ENCODE peak calls at places on chromosome 3, in seven cellular contexts. B, E, I, N, J, L and V are unnamed samples. For H3K4me1, the result is how much of the 10 kb centered on the place peaks cover.

GRCh38 chr3:126937533-126938432 is 45.1 kb upstream of the PLXNA1 start:
- DNase-seq in B (no peak), E (peak), I (no peak), N (no peak), J (no peak), L (peak), V (peak)

GRCh38 chr3:29338981-29339833 is 58.3 kb downstream of the RBMS3 start:
- DNase-seq in B (no peak), E (peak), I (no peak), N (no peak), J (no peak), L (peak), V (no peak)

GRCh38 chr3:196569003-196569516 is 600 bp downstream of the FBXO45 start:
- DNase-seq in B (peak), E (peak), I (peak), N (no peak), J (peak), L (peak), V (peak)

GRCh38 chr3:23170306-23170705 is 32.8 kb upstream of the UBE2E2 start:
- DNase-seq in B (no peak), E (no peak), I (no peak), N (no peak), J (no peak), L (peak), V (no peak)

GRCh38 chr3:12907296-12907695 is 65.9 kb upstream of the RPL32 start:
- DNase-seq in B (no peak), E (no peak), I (no peak), N (no peak), J (no peak), L (no peak), V (no peak)

GRCh38 chr3:73029321-73029796 is 32.1 kb upstream of the EBLN2 start:
- DNase-seq in B (no peak), E (peak), I (peak), N (no peak), J (no peak), L (peak), V (peak)

GRCh38 chr3:100603449-100603848 is 6.0 kb upstream of the ADGRG7 start:
- DNase-seq in B (peak), E (peak), I (peak), N (peak), J (peak), L (peak), V (peak)

GRCh38 chr3:155024006-155024638 is 56.0 kb upstream of the MME start:
- DNase-seq in B (no peak), E (peak), I (peak), N (no peak), J (no peak), L (no peak), V (peak)

GRCh38 chr3:138834359-138835176 is at the start of gene PIK3CB:
- DNase-seq in B (peak), E (peak), I (peak), N (peak), J (peak), L (peak), V (peak)

GRCh38 chr3:98887684-98888083 is 13.8 kb downstream of the DCBLD2 start:
- DNase-seq in B (no peak), E (no peak), I (no peak), N (no peak), J (no peak), L (no peak), V (no peak)
- H3K4me1 ChIP-seq in B (under half), E (under half), I (under half), N (half or more), J (under half), L (under half), V (half or more)

DNA sequence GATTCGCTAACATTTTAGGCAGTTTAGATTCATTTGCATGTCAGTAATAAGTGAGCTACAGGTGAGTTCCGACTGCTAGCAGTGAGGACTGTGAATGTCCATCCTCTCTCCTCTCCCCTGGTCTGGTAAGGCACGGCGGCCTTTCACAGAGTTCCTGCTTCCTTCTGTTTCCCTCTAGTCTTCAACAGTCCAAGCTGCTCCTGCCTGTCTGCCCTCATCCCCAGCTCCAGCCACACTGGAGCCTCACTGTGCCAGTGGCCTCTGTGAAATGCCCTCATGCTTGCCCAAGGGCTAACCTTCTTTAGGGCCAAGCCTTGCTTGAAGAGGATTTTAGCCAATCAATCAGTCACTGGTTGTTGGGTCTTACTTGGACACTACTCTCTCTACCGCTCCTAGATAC is 145.8 kb upstream of the BHLHE40 start:
- DNase-seq in B (no peak), E (no peak), I (no peak), N (no peak), J (no peak), L (no peak), V (no peak)
- H3K9ac ChIP-seq in B (no peak), E (no peak), I (no peak), N (no peak), J (peak), L (no peak), V (no peak)

GRCh38 chr3:129576514-129577345 is 29.7 kb downstream of the PLXND1 start:
- DNase-seq in B (no peak), E (peak), I (no peak), N (no peak), J (peak), L (no peak), V (no peak)
- H3K4me2 ChIP-seq in B (no peak), E (no peak), I (no peak), N (no peak), J (no peak), L (no peak), V (no peak)

GRCh38 chr3:157531771-157532170 is 28.6 kb upstream of the VEPH1 start:
- DNase-seq in B (no peak), E (no peak), I (no peak), N (no peak), J (no peak), L (peak), V (peak)
- H3K4me1 ChIP-seq in B (under half), E (under half), I (under half), N (under half), J (under half), L (under half), V (half or more)

DNA sequence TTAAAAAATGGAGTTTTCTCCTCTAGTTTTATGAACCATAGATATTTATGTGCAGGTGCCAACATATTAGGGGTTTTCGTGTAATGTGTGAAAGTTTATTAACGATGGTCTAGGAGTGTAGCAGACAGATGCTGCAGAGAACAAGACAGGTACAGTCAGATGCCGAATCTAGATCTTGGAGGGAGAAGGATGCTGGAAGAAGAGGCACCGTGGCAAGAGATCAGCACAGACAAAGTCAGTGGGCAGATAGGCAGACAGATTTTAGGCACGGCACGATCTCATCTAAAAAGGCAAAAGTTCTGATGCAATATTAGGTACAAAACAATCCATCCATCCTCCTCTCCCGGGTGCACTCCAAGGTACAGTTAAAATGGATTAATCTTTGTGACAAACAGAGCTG is 161.6 kb downstream of the TIGIT start:
- DNase-seq in B (no peak), E (no peak), I (no peak), N (no peak), J (no peak), L (no peak), V (no peak)
- H3K9ac ChIP-seq in B (no peak), E (peak), I (no peak), N (no peak), J (no peak), L (no peak), V (no peak)

GRCh38 chr3:110074095-110074494 is 736.7 kb upstream of the DPPA4 start:
- DNase-seq in B (no peak), E (no peak), I (no peak), N (no peak), J (no peak), L (no peak), V (no peak)

GRCh38 chr3:110066201-110066600 is 728.9 kb upstream of the DPPA4 start:
- DNase-seq in B (no peak), E (no peak), I (no peak), N (no peak), J (no peak), L (no peak), V (no peak)

GRCh38 chr3:110067527-110067926 is 730.2 kb upstream of the DPPA4 start:
- DNase-seq in B (no peak), E (no peak), I (no peak), N (no peak), J (no peak), L (no peak), V (no peak)

GRCh38 chr3:110070539-110070916 is 733.2 kb upstream of the DPPA4 start:
- DNase-seq in B (no peak), E (no peak), I (no peak), N (no peak), J (no peak), L (no peak), V (no peak)

GRCh38 chr3:110069641-110070538 is 732.5 kb upstream of the DPPA4 start:
- DNase-seq in B (no peak), E (peak), I (no peak), N (no peak), J (no peak), L (peak), V (peak)
- H3K4me2 ChIP-seq in B (no peak), E (no peak), I (no peak), N (no peak), J (no peak), L (no peak), V (no peak)

DNA sequence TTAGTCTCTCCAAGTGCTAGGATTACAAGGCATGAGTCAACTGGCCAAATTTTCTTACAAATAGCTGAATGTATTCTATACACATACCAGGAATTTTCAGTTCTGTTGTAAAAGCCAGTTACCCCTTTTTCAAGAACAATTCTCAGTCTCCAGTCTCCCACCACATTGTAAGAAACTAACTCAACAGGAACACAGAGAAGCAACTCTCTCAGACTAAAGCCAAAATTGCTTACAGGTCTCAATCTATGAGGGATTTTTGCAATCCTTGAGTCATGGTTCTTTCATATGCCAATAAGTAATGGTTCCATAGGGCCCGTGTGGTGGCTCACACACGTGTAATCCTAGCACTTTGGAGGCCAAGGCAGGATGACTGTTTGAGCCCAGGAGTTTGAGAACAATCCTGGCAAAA is 8.5 kb downstream of the IP6K2 start:
- DNase-seq in B (no peak), E (peak), I (no peak), N (no peak), J (no peak), L (peak), V (peak)
- H3K4me1 ChIP-seq in B (under half), E (under half), I (under half), N (under half), J (under half), L (under half), V (under half)

GRCh38 chr3:177335728-177336127 is 138.4 kb upstream of the TBL1XR1 start:
- DNase-seq in B (no peak), E (peak), I (no peak), N (no peak), J (no peak), L (peak), V (peak)
- H3K9ac ChIP-seq in B (no peak), E (no peak), I (no peak), N (no peak), J (no peak), L (no peak), V (no peak)